ENCODE peak calls at places on chromosomes 1 and 21, in four cellular contexts. K is activated CD4-positive, alpha-beta T cell treated with anti-CD3 and anti-CD28 coated beads for 1 hour; H is activated naive CD4-positive, alpha-beta T cell treated with anti-CD3 and anti-CD28 coated beads, Interleukin-2, amount 50 U/mL, for 16 hours; N is anterior cingulate cortex. D is an unnamed sample.

GRCh38 chr1:18783705-18784522 is 75.5 kb downstream of the TAS1R2 start:
- DNase-seq in N (no peak), K (no peak), H (no peak), D (no peak)

GRCh38 chr21:15098908-15099307 is 34.1 kb upstream of the NRIP1 start:
- DNase-seq in N (no peak), K (no peak), H (no peak), D (no peak)

GRCh38 chr21:15788847-15789548 is 59.2 kb downstream of the USP25 start:
- DNase-seq in H (no peak), N (no peak), K (no peak), D (no peak)

GRCh38 chr1:227542153-227543120 is 20.9 kb upstream of the ZNF678 start:
- DNase-seq in H (peak; percentile 92), K (peak; percentile 84), N (peak; percentile 68), D (no peak)

GRCh38 chr1:175933801-175934200 is 190.4 kb upstream of the TNR start:
- DNase-seq in H (no peak), K (no peak), N (no peak), D (no peak)

GRCh38 chr21:32132911-32133310 is 145.9 kb downstream of the MIS18A start:
- DNase-seq in K (no peak), H (no peak), N (no peak), D (no peak)

GRCh38 chr1:223479261-223479660 is 86.0 kb downstream of the CCDC185 start:
- DNase-seq in K (no peak), H (no peak), N (no peak), D (no peak)

GRCh38 chr21:37675202-37675801 is 241.0 kb downstream of the KCNJ6 start:
- DNase-seq in K (peak; percentile 26), N (peak; percentile 40), H (peak; percentile 64), D (peak; percentile 34)

GRCh38 chr1:186722711-186723309 is 42.6 kb upstream of the PTGS2 start:
- DNase-seq in H (no peak), K (no peak), N (no peak), D (peak; percentile 63)

GRCh38 chr1:169572184-169572583 is 14.1 kb downstream of the F5 start:
- DNase-seq in N (no peak), K (no peak), H (no peak), D (peak; percentile 72)

GRCh38 chr1:236724521-236724920 is 38.2 kb downstream of the ACTN2 start:
- DNase-seq in N (no peak), K (no peak), H (no peak), D (no peak)

GRCh38 chr1:39933956-39934941 is 20.7 kb upstream of the MFSD2A start:
- DNase-seq in K (no peak), N (no peak), H (no peak), D (peak; percentile 64)

GRCh38 chr1:21334214-21335087 is 44.2 kb upstream of the ECE1 start:
- DNase-seq in K (peak; percentile 60), N (no peak), H (peak; percentile 59), D (peak; percentile 76)

GRCh38 chr21:35475768-35476167 is 426.7 kb upstream of the RUNX1 start:
- DNase-seq in N (no peak), K (no peak), H (no peak), D (no peak)

GRCh38 chr1:230282157-230282556 is 144.0 kb downstream of the PGBD5 start:
- DNase-seq in N (no peak), H (no peak), K (no peak), D (no peak)

GRCh38 chr1:217253985-217254384 is 376.9 kb downstream of the GPATCH2 start:
- DNase-seq in K (no peak), N (no peak), H (no peak), D (no peak)

GRCh38 chr1:31788138-31788824 is 24.1 kb upstream of the ADGRB2 start:
- DNase-seq in H (peak; percentile 89), K (peak; percentile 74), N (peak; percentile 93), D (peak; percentile 95)

GRCh38 chr1:170623171-170623570 is 40.8 kb upstream of the PRRX1 start:
- DNase-seq in K (no peak), H (no peak), N (no peak), D (no peak)

GRCh38 chr1:113924473-113924872 is 4.7 kb upstream of the HIPK1 start:
- DNase-seq in K (no peak), H (no peak), N (no peak), D (no peak)

GRCh38 chr1:151494741-151495281 is 16.4 kb upstream of the CGN start:
- DNase-seq in N (no peak), K (no peak), H (no peak), D (peak; percentile 87)

GRCh38 chr1:229884765-229885164 is 182.3 kb upstream of the GALNT2 start:
- DNase-seq in K (no peak), N (no peak), H (no peak), D (no peak)

GRCh38 chr1:52542085-52542688 is 10.7 kb downstream of the TUT4 start:
- DNase-seq in K (no peak), H (no peak), N (no peak), D (peak; percentile 15)

GRCh38 chr1:185719021-185719420 is 15.2 kb upstream of the HMCN1 start:
- DNase-seq in K (no peak), H (no peak), N (no peak), D (peak; percentile 32)

GRCh38 chr1:2330511-2331199 is 60.7 kb downstream of the MORN1 start:
- DNase-seq in K (no peak), N (no peak), H (no peak), D (no peak)

GRCh38 chr1:53246261-53247134 is 8.2 kb upstream of the MAGOH start:
- DNase-seq in N (no peak), H (no peak), K (no peak), D (no peak)

GRCh38 chr1:151542710-151543129 is 2.6 kb downstream of the TUFT1 start:
- DNase-seq in K (no peak), N (no peak), H (no peak), D (no peak)

GRCh38 chr1:3924871-3925655 is 25.0 kb upstream of the C1orf174 start:
- DNase-seq in N (no peak), K (no peak), H (no peak), D (no peak)

GRCh38 chr1:231828182-231828920 is 201.8 kb downstream of the DISC1 start:
- DNase-seq in N (no peak), K (no peak), H (no peak), D (peak; percentile 61)

D was measured in HT-29.